ENCODE peak calls at places on chromosomes 4 and X, in nine cellular contexts. One of them, this sample, is unnamed.
A peak's percentile ranks its signal among the peaks of the same experiment; 100 is the strongest.

GRCh38 chr4:39818646-39819045 is 120.7 kb downstream of the UBE2K start:
- DNase-seq in mesendoderm: no peak
- DNase-seq in cardiac muscle cell: no peak
- DNase-seq in brain microvascular endothelial cell: no peak
- DNase-seq in stomach: no peak
- DNase-seq in CD8-positive, alpha-beta T cell: no peak
- DNase-seq in colonic mucosa: no peak
- DNase-seq in IMR-90: no peak
- DNase-seq in neural progenitor cell: no peak
- DNase-seq in this sample: no peak

GRCh38 chr4:42152507-42153504 is at the start of gene BEND4:
- DNase-seq in stomach: no peak
- DNase-seq in colonic mucosa: peak; percentile 26
- DNase-seq in IMR-90: no peak
- DNase-seq in CD8-positive, alpha-beta T cell: no peak
- DNase-seq in neural progenitor cell: peak; percentile 16
- DNase-seq in brain microvascular endothelial cell: no peak
- DNase-seq in mesendoderm: peak; percentile 28
- DNase-seq in cardiac muscle cell: no peak
- DNase-seq in this sample: no peak

GRCh38 chr4:12123709-12124108 is 695.0 kb upstream of the HS3ST1 start:
- DNase-seq in colonic mucosa: no peak
- DNase-seq in CD8-positive, alpha-beta T cell: no peak
- DNase-seq in cardiac muscle cell: no peak
- DNase-seq in stomach: no peak
- DNase-seq in mesendoderm: no peak
- DNase-seq in IMR-90: no peak
- DNase-seq in neural progenitor cell: no peak
- DNase-seq in brain microvascular endothelial cell: no peak
- DNase-seq in this sample: no peak

GRCh38 chr4:159272341-159273125 is 169.7 kb downstream of the RAPGEF2 start:
- DNase-seq in CD8-positive, alpha-beta T cell: no peak
- DNase-seq in mesendoderm: no peak
- DNase-seq in cardiac muscle cell: no peak
- DNase-seq in stomach: no peak
- DNase-seq in IMR-90: peak; percentile 55
- DNase-seq in colonic mucosa: no peak
- DNase-seq in neural progenitor cell: no peak
- DNase-seq in brain microvascular endothelial cell: no peak
- DNase-seq in this sample: no peak

GRCh38 chrX:120790118-120790517 is 85.5 kb downstream of the CT47B1 start:
- DNase-seq in colonic mucosa: peak; percentile 20
- DNase-seq in IMR-90: peak; percentile 71
- DNase-seq in stomach: peak; percentile 36
- DNase-seq in CD8-positive, alpha-beta T cell: peak; percentile 49
- DNase-seq in brain microvascular endothelial cell: peak; percentile 52
- DNase-seq in cardiac muscle cell: peak; percentile 67
- DNase-seq in mesendoderm: peak; percentile 63
- DNase-seq in neural progenitor cell: peak; percentile 78
- DNase-seq in this sample: peak; percentile 33

GRCh38 chr4:26330186-26330787 is 9.5 kb downstream of the RBPJ start:
- DNase-seq in IMR-90: peak; percentile 68
- DNase-seq in mesendoderm: peak; percentile 77
- DNase-seq in neural progenitor cell: peak; percentile 66
- DNase-seq in cardiac muscle cell: peak; percentile 69
- DNase-seq in brain microvascular endothelial cell: peak; percentile 69
- DNase-seq in CD8-positive, alpha-beta T cell: no peak
- DNase-seq in colonic mucosa: peak; percentile 25
- DNase-seq in stomach: no peak
- DNase-seq in this sample: peak; percentile 38

GRCh38 chrX:15269618-15270521 is at the start of gene ASB9:
- DNase-seq in CD8-positive, alpha-beta T cell: peak; percentile 50
- DNase-seq in brain microvascular endothelial cell: peak; percentile 44
- DNase-seq in IMR-90: peak; percentile 34
- DNase-seq in mesendoderm: peak; percentile 45
- DNase-seq in cardiac muscle cell: peak; percentile 15
- DNase-seq in neural progenitor cell: no peak
- DNase-seq in stomach: peak; percentile 71
- DNase-seq in colonic mucosa: peak; percentile 60
- DNase-seq in this sample: peak; percentile 69

GRCh38 chrX:40209951-40210617 is 112.3 kb upstream of the BCOR start:
- DNase-seq in IMR-90: peak; percentile 38
- DNase-seq in colonic mucosa: no peak
- DNase-seq in brain microvascular endothelial cell: no peak
- DNase-seq in neural progenitor cell: no peak
- DNase-seq in mesendoderm: no peak
- DNase-seq in stomach: no peak
- DNase-seq in cardiac muscle cell: no peak
- DNase-seq in CD8-positive, alpha-beta T cell: no peak
- DNase-seq in this sample: peak; percentile 13

GRCh38 chr4:113069212-113069892 is 19.9 kb downstream of the ANK2 start:
- DNase-seq in neural progenitor cell: no peak
- DNase-seq in CD8-positive, alpha-beta T cell: no peak
- DNase-seq in stomach: no peak
- DNase-seq in cardiac muscle cell: no peak
- DNase-seq in brain microvascular endothelial cell: peak; percentile 8
- DNase-seq in colonic mucosa: no peak
- DNase-seq in mesendoderm: no peak
- DNase-seq in IMR-90: no peak
- DNase-seq in this sample: no peak

GRCh38 chr4:108337923-108338322 is 169.2 kb upstream of the LEF1 start:
- DNase-seq in cardiac muscle cell: no peak
- DNase-seq in stomach: no peak
- DNase-seq in neural progenitor cell: no peak
- DNase-seq in colonic mucosa: no peak
- DNase-seq in mesendoderm: peak; percentile 8
- DNase-seq in IMR-90: peak; percentile 10
- DNase-seq in CD8-positive, alpha-beta T cell: no peak
- DNase-seq in brain microvascular endothelial cell: peak; percentile 56
- DNase-seq in this sample: no peak

GRCh38 chr4:10096201-10096975 is 20.2 kb downstream of the WDR1 start:
- DNase-seq in colonic mucosa: peak; percentile 60
- DNase-seq in CD8-positive, alpha-beta T cell: peak; percentile 84
- DNase-seq in stomach: peak; percentile 63
- DNase-seq in cardiac muscle cell: no peak
- DNase-seq in mesendoderm: no peak
- DNase-seq in IMR-90: peak; percentile 94
- DNase-seq in brain microvascular endothelial cell: peak; percentile 94
- DNase-seq in neural progenitor cell: no peak
- DNase-seq in this sample: peak; percentile 94

GRCh38 chr4:73187325-73187724 is 71.3 kb downstream of the ANKRD17 start:
- DNase-seq in colonic mucosa: no peak
- DNase-seq in cardiac muscle cell: no peak
- DNase-seq in brain microvascular endothelial cell: no peak
- DNase-seq in stomach: no peak
- DNase-seq in neural progenitor cell: no peak
- DNase-seq in mesendoderm: peak; percentile 55
- DNase-seq in CD8-positive, alpha-beta T cell: no peak
- DNase-seq in IMR-90: peak; percentile 53
- DNase-seq in this sample: no peak

GRCh38 chrX:108186811-108187210 is 95.2 kb downstream of the ATG4A start:
- DNase-seq in IMR-90: peak; percentile 87
- DNase-seq in neural progenitor cell: no peak
- DNase-seq in cardiac muscle cell: no peak
- DNase-seq in stomach: no peak
- DNase-seq in mesendoderm: no peak
- DNase-seq in colonic mucosa: no peak
- DNase-seq in CD8-positive, alpha-beta T cell: no peak
- DNase-seq in brain microvascular endothelial cell: peak; percentile 74
- DNase-seq in this sample: peak; percentile 76

GRCh38 chr4:106803107-106803506 is 233.0 kb downstream of the DKK2 start:
- DNase-seq in CD8-positive, alpha-beta T cell: no peak
- DNase-seq in neural progenitor cell: no peak
- DNase-seq in IMR-90: no peak
- DNase-seq in mesendoderm: no peak
- DNase-seq in cardiac muscle cell: no peak
- DNase-seq in colonic mucosa: no peak
- DNase-seq in brain microvascular endothelial cell: no peak
- DNase-seq in stomach: no peak
- DNase-seq in this sample: no peak

GRCh38 chrX:20029728-20030127 is 38.9 kb upstream of the BCLAF3 start:
- DNase-seq in IMR-90: no peak
- DNase-seq in neural progenitor cell: no peak
- DNase-seq in colonic mucosa: peak; percentile 82
- DNase-seq in cardiac muscle cell: no peak
- DNase-seq in CD8-positive, alpha-beta T cell: no peak
- DNase-seq in mesendoderm: no peak
- DNase-seq in stomach: peak; percentile 70
- DNase-seq in brain microvascular endothelial cell: no peak
- DNase-seq in this sample: no peak

GRCh38 chr4:48184891-48185290 is 50.8 kb upstream of the TXK start:
- DNase-seq in brain microvascular endothelial cell: no peak
- DNase-seq in cardiac muscle cell: no peak
- DNase-seq in stomach: no peak
- DNase-seq in mesendoderm: no peak
- DNase-seq in colonic mucosa: no peak
- DNase-seq in CD8-positive, alpha-beta T cell: no peak
- DNase-seq in IMR-90: peak; percentile 38
- DNase-seq in neural progenitor cell: no peak
- DNase-seq in this sample: no peak

GRCh38 chrX:49840679-49841078 is 11.6 kb downstream of the PAGE4 start:
- DNase-seq in neural progenitor cell: peak; percentile 84
- DNase-seq in brain microvascular endothelial cell: peak; percentile 14
- DNase-seq in mesendoderm: peak; percentile 94
- DNase-seq in CD8-positive, alpha-beta T cell: no peak
- DNase-seq in stomach: peak; percentile 78
- DNase-seq in cardiac muscle cell: peak; percentile 88
- DNase-seq in colonic mucosa: peak; percentile 27
- DNase-seq in IMR-90: peak; percentile 35
- DNase-seq in this sample: peak; percentile 39

GRCh38 chr4:143585548-143585947 is 72.0 kb downstream of the SMARCA5 start:
- DNase-seq in colonic mucosa: no peak
- DNase-seq in neural progenitor cell: no peak
- DNase-seq in mesendoderm: no peak
- DNase-seq in IMR-90: no peak
- DNase-seq in cardiac muscle cell: no peak
- DNase-seq in CD8-positive, alpha-beta T cell: no peak
- DNase-seq in brain microvascular endothelial cell: no peak
- DNase-seq in stomach: no peak
- DNase-seq in this sample: no peak
- H3K27ac ChIP-seq in colonic mucosa: no peak overlapping the region
- H3K27ac ChIP-seq in neural progenitor cell: no peak overlapping the region
- H3K27ac ChIP-seq in mesendoderm: no peak overlapping the region
- H3K27ac ChIP-seq in IMR-90: peak overlapping the region; percentile 21
- H3K27ac ChIP-seq in cardiac muscle cell: no peak overlapping the region
- H3K27ac ChIP-seq in CD8-positive, alpha-beta T cell: no peak overlapping the region
- H3K27ac ChIP-seq in brain microvascular endothelial cell: peak overlapping the region; percentile 70
- H3K27ac ChIP-seq in stomach: no peak overlapping the region
- H3K27ac ChIP-seq in this sample: no peak overlapping the region

DNA sequence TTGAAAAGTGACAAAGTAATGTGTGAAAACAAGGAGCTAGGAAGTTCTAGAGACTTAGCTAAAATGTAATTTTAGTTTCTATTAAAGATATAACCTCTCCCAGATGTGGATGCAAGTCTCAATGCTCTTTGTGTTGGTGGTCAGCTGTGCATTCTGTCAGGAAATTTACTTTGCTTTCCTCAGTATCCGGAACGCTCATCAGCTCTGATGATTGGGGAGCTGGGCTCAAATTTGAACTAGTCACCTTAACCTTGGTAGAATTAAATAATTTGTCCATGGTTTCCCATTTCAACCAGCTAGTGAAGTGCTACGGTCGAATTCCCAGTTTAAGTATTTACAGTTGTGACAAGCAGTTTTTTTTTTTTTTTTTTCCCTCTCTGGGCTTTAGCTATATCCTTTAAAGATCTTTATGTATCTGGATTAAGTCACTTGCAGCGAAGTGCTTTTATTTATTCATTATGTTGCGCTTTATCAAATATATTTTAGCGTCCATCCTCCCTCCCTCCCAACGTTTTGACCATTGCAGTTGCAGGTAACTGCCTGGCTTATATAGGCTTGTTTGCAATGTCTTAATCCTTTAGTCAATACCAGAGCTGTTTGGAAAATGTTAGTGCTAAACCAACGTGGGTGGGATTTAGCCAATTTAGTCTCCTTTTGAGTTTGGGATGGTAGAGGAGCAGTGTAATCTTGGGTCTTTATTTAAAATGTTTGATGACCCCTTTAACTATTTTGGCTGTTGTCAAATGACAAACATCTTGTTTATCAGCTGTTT is 2.1 kb downstream of the OGT start:
- DNase-seq in cardiac muscle cell: no peak
- DNase-seq in neural progenitor cell: peak; percentile 32
- DNase-seq in mesendoderm: no peak
- DNase-seq in brain microvascular endothelial cell: no peak
- DNase-seq in colonic mucosa: no peak
- DNase-seq in stomach: no peak
- DNase-seq in IMR-90: no peak
- DNase-seq in CD8-positive, alpha-beta T cell: no peak
- DNase-seq in this sample: no peak
- H3K27ac ChIP-seq in cardiac muscle cell: no peak overlapping the region
- H3K27ac ChIP-seq in neural progenitor cell: no peak overlapping the region
- H3K27ac ChIP-seq in mesendoderm: no peak overlapping the region
- H3K27ac ChIP-seq in brain microvascular endothelial cell: no peak overlapping the region
- H3K27ac ChIP-seq in colonic mucosa: peak overlapping the region; percentile 82
- H3K27ac ChIP-seq in stomach: no peak overlapping the region
- H3K27ac ChIP-seq in IMR-90: no peak overlapping the region
- H3K27ac ChIP-seq in CD8-positive, alpha-beta T cell: peak overlapping the region; percentile 98
- H3K27ac ChIP-seq in this sample: no peak overlapping the region

DNA sequence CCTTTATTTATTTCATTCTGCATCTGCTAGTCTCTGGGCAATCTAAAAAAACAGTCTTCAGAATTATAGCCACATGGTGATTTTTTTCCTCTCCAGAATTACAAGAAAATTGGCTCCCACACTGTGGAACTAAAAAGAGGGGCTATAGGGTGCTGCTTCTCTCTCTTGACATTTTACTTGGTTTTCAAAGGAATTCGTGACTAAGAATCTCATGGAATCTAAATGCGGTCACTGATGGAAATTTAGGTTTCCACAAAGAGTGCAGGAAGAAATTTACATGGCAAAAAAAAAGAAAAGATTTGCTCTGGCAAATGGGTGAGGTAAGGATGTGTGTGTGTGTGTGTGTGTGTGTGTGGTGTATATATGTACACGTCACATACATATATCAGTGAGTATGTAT is 10.2 kb downstream of the ATXN3L start:
- DNase-seq in cardiac muscle cell: no peak
- DNase-seq in brain microvascular endothelial cell: no peak
- DNase-seq in stomach: no peak
- DNase-seq in colonic mucosa: no peak
- DNase-seq in IMR-90: no peak
- DNase-seq in mesendoderm: no peak
- DNase-seq in CD8-positive, alpha-beta T cell: no peak
- DNase-seq in neural progenitor cell: no peak
- DNase-seq in this sample: no peak
- H3K27ac ChIP-seq in cardiac muscle cell: no peak overlapping the region
- H3K27ac ChIP-seq in brain microvascular endothelial cell: no peak overlapping the region
- H3K27ac ChIP-seq in stomach: no peak overlapping the region
- H3K27ac ChIP-seq in colonic mucosa: no peak overlapping the region
- H3K27ac ChIP-seq in IMR-90: no peak overlapping the region
- H3K27ac ChIP-seq in mesendoderm: no peak overlapping the region
- H3K27ac ChIP-seq in CD8-positive, alpha-beta T cell: no peak overlapping the region
- H3K27ac ChIP-seq in neural progenitor cell: no peak overlapping the region
- H3K27ac ChIP-seq in this sample: no peak overlapping the region

DNA sequence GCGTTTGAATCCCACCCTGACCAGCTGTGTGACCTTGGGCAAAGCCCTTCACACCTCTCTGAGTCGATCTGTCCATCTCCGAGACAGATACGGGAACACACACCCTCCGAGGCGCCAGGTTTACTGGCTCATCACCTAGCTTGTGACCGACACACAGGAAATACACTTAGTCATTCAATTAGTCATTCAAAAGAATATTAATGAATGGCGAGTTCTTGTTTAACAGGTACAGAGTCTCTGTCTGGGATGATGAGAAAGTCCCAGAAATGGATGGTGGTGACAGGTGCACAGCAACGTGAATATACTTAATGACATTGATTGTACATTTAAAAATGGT is 80.6 kb downstream of the PPP2R2C start:
- DNase-seq in mesendoderm: no peak
- DNase-seq in colonic mucosa: no peak
- DNase-seq in IMR-90: no peak
- DNase-seq in CD8-positive, alpha-beta T cell: no peak
- DNase-seq in cardiac muscle cell: no peak
- DNase-seq in neural progenitor cell: no peak
- DNase-seq in stomach: no peak
- DNase-seq in brain microvascular endothelial cell: no peak
- DNase-seq in this sample: peak; percentile 66
- H3K27ac ChIP-seq in mesendoderm: no peak overlapping the region
- H3K27ac ChIP-seq in colonic mucosa: no peak overlapping the region
- H3K27ac ChIP-seq in IMR-90: no peak overlapping the region
- H3K27ac ChIP-seq in CD8-positive, alpha-beta T cell: no peak overlapping the region
- H3K27ac ChIP-seq in cardiac muscle cell: no peak overlapping the region
- H3K27ac ChIP-seq in neural progenitor cell: no peak overlapping the region
- H3K27ac ChIP-seq in stomach: no peak overlapping the region
- H3K27ac ChIP-seq in brain microvascular endothelial cell: no peak overlapping the region
- H3K27ac ChIP-seq in this sample: peak overlapping the region; percentile 72